ENCODE peak calls at places on chromosomes 13 and 19, in ten cellular contexts. One of them, this sample, is unnamed.

GRCh38 chr13:24071423-24072075 is 89.0 kb upstream of the SPATA13 start:
- DNase-seq in A549: no peak
- DNase-seq in tibial nerve: no peak
- DNase-seq in activated B cell treated with CpG ODN at 0.5 μM for 24 hours: no peak
- DNase-seq in mucosa of descending colon: no peak
- DNase-seq in thoracic aorta: no peak
- DNase-seq in psoas muscle: no peak
- DNase-seq in GM12865: no peak
- DNase-seq in HFF-Myc: peak; percentile 42
- DNase-seq in foreskin fibroblast: peak; percentile 82
- DNase-seq in this sample: no peak

GRCh38 chr19:2722541-2723344 is 1.6 kb upstream of the DIRAS1 start:
- DNase-seq in mucosa of descending colon: no peak
- DNase-seq in thoracic aorta: peak; percentile 65
- DNase-seq in foreskin fibroblast: peak; percentile 92
- DNase-seq in psoas muscle: peak; percentile 81
- DNase-seq in activated B cell treated with CpG ODN at 0.5 μM for 24 hours: no peak
- DNase-seq in A549: peak; percentile 67
- DNase-seq in HFF-Myc: no peak
- DNase-seq in tibial nerve: peak; percentile 17
- DNase-seq in GM12865: no peak
- DNase-seq in this sample: no peak

GRCh38 chr13:32720026-32720425 is 133.8 kb downstream of the PDS5B start:
- DNase-seq in tibial nerve: no peak
- DNase-seq in psoas muscle: no peak
- DNase-seq in mucosa of descending colon: no peak
- DNase-seq in GM12865: no peak
- DNase-seq in activated B cell treated with CpG ODN at 0.5 μM for 24 hours: no peak
- DNase-seq in A549: no peak
- DNase-seq in thoracic aorta: no peak
- DNase-seq in foreskin fibroblast: peak; percentile 11
- DNase-seq in HFF-Myc: no peak
- DNase-seq in this sample: no peak

GRCh38 chr19:46373573-46374359 is 26.9 kb downstream of the PPP5C start:
- DNase-seq in activated B cell treated with CpG ODN at 0.5 μM for 24 hours: no peak
- DNase-seq in GM12865: no peak
- DNase-seq in psoas muscle: peak; percentile 80
- DNase-seq in foreskin fibroblast: peak; percentile 78
- DNase-seq in mucosa of descending colon: peak; percentile 93
- DNase-seq in HFF-Myc: no peak
- DNase-seq in thoracic aorta: peak; percentile 57
- DNase-seq in A549: peak; percentile 88
- DNase-seq in tibial nerve: no peak
- DNase-seq in this sample: no peak

GRCh38 chr13:106343831-106344230 is 191.6 kb downstream of the EFNB2 start:
- DNase-seq in thoracic aorta: no peak
- DNase-seq in HFF-Myc: no peak
- DNase-seq in A549: no peak
- DNase-seq in GM12865: no peak
- DNase-seq in psoas muscle: no peak
- DNase-seq in activated B cell treated with CpG ODN at 0.5 μM for 24 hours: no peak
- DNase-seq in tibial nerve: no peak
- DNase-seq in mucosa of descending colon: no peak
- DNase-seq in foreskin fibroblast: no peak
- DNase-seq in this sample: no peak

GRCh38 chr13:62625214-62625613 is 1209.6 kb upstream of the PCDH20 start:
- DNase-seq in tibial nerve: no peak
- DNase-seq in thoracic aorta: no peak
- DNase-seq in activated B cell treated with CpG ODN at 0.5 μM for 24 hours: no peak
- DNase-seq in A549: no peak
- DNase-seq in GM12865: no peak
- DNase-seq in foreskin fibroblast: no peak
- DNase-seq in HFF-Myc: no peak
- DNase-seq in mucosa of descending colon: no peak
- DNase-seq in psoas muscle: no peak
- DNase-seq in this sample: no peak

GRCh38 chr19:50332014-50332263 is 2.8 kb upstream of the KCNC3 start:
- DNase-seq in tibial nerve: no peak
- DNase-seq in thoracic aorta: no peak
- DNase-seq in foreskin fibroblast: no peak
- DNase-seq in activated B cell treated with CpG ODN at 0.5 μM for 24 hours: no peak
- DNase-seq in psoas muscle: no peak
- DNase-seq in mucosa of descending colon: peak; percentile 50
- DNase-seq in HFF-Myc: no peak
- DNase-seq in A549: no peak
- DNase-seq in GM12865: peak; percentile 19
- DNase-seq in this sample: no peak

GRCh38 chr19:36837525-36837901 is 674 bp downstream of the ZNF790 start:
- DNase-seq in psoas muscle: no peak
- DNase-seq in GM12865: no peak
- DNase-seq in activated B cell treated with CpG ODN at 0.5 μM for 24 hours: no peak
- DNase-seq in HFF-Myc: no peak
- DNase-seq in foreskin fibroblast: no peak
- DNase-seq in tibial nerve: no peak
- DNase-seq in thoracic aorta: no peak
- DNase-seq in mucosa of descending colon: no peak
- DNase-seq in A549: no peak
- DNase-seq in this sample: no peak

GRCh38 chr19:7526093-7526929 is 3.9 kb downstream of the MCOLN1 start:
- DNase-seq in foreskin fibroblast: no peak
- DNase-seq in mucosa of descending colon: no peak
- DNase-seq in tibial nerve: no peak
- DNase-seq in A549: no peak
- DNase-seq in HFF-Myc: no peak
- DNase-seq in activated B cell treated with CpG ODN at 0.5 μM for 24 hours: no peak
- DNase-seq in psoas muscle: no peak
- DNase-seq in thoracic aorta: no peak
- DNase-seq in GM12865: no peak
- DNase-seq in this sample: no peak

DNA sequence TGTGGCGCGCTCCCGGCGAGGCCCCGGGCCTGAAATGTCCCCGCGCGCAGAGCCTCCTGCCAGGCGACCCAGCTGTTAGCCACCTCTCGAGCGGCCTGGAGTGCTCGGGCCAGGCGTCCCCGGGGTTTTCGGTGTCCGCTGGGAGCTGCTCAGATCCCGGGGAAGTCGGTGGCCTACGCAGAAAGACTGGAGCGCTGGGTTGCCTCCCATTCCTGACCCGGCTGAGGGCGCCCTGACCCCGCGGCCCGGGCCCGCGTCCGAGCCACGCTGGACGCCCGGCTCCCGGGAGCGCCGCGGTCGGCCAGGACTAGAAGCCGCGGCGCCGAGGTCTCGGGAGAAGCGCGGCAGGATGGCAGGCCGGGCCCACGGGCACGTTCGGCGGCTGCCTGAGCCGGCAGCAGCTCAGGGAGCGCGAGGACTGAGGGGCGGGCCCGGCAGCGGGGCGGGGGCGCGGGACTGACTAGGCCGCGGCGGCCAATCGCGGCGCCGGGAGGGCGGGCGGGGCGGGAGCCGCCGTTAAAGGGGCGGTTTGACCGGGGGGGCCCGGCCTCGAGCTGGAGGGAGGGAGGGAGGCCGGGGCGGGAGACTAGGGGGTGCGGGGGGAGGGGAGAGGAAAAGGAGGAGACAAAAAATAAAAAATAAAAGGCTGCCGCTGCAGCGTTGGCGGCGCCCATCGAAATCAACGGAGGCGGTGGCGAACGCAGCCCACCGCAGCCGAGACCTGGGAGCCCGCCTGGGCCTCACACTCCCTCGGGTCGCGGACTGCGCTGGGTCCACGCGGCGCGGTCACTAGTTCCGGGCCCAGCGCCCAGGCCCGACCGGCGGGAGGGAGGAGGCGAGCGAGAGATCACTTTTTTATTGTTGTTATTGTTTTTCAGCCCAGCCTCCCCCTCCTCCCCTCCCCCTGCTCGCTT is 1.1 kb upstream of the ZIC2 start:
- DNase-seq in foreskin fibroblast: peak; percentile 82
- DNase-seq in mucosa of descending colon: peak; percentile 77
- DNase-seq in GM12865: peak; percentile 79
- DNase-seq in HFF-Myc: no peak
- DNase-seq in psoas muscle: peak; percentile 77
- DNase-seq in thoracic aorta: no peak
- DNase-seq in A549: no peak
- DNase-seq in tibial nerve: no peak
- DNase-seq in activated B cell treated with CpG ODN at 0.5 μM for 24 hours: no peak
- DNase-seq in this sample: no peak
- TF ChIP-seq CTCF in foreskin fibroblast: no peak
- TF ChIP-seq CTCF in mucosa of descending colon: no peak
- TF ChIP-seq CTCF in GM12865: no peak
- TF ChIP-seq CTCF in HFF-Myc: no peak
- TF ChIP-seq CTCF in psoas muscle: no peak
- TF ChIP-seq CTCF in thoracic aorta: no peak
- TF ChIP-seq CTCF in A549: no peak
- TF ChIP-seq CTCF in tibial nerve: no peak
- TF ChIP-seq CTCF in activated B cell treated with CpG ODN at 0.5 μM for 24 hours: no peak
- TF ChIP-seq CTCF in this sample: no peak

GRCh38 chr19:39386557-39386956 is 4.3 kb downstream of the PAF1 start:
- DNase-seq in GM12865: no peak
- DNase-seq in tibial nerve: no peak
- DNase-seq in thoracic aorta: no peak
- DNase-seq in HFF-Myc: no peak
- DNase-seq in mucosa of descending colon: no peak
- DNase-seq in psoas muscle: no peak
- DNase-seq in A549: no peak
- DNase-seq in activated B cell treated with CpG ODN at 0.5 μM for 24 hours: no peak
- DNase-seq in foreskin fibroblast: no peak
- DNase-seq in this sample: no peak

GRCh38 chr19:39389621-39390414 is 1.1 kb downstream of the PAF1 start:
- DNase-seq in foreskin fibroblast: no peak
- DNase-seq in tibial nerve: no peak
- DNase-seq in HFF-Myc: no peak
- DNase-seq in mucosa of descending colon: peak; percentile 43
- DNase-seq in psoas muscle: peak; percentile 51
- DNase-seq in thoracic aorta: no peak
- DNase-seq in GM12865: no peak
- DNase-seq in activated B cell treated with CpG ODN at 0.5 μM for 24 hours: no peak
- DNase-seq in A549: no peak
- DNase-seq in this sample: no peak

GRCh38 chr19:39388657-39389056 is 2.2 kb downstream of the PAF1 start:
- DNase-seq in psoas muscle: peak; percentile 8
- DNase-seq in A549: no peak
- DNase-seq in thoracic aorta: no peak
- DNase-seq in foreskin fibroblast: no peak
- DNase-seq in mucosa of descending colon: no peak
- DNase-seq in HFF-Myc: no peak
- DNase-seq in GM12865: no peak
- DNase-seq in tibial nerve: no peak
- DNase-seq in activated B cell treated with CpG ODN at 0.5 μM for 24 hours: no peak
- DNase-seq in this sample: no peak

GRCh38 chr19:39390759-39391592 is at the start of the genes MED29 and PAF1:
- DNase-seq in mucosa of descending colon: peak; percentile 98
- DNase-seq in thoracic aorta: peak; percentile 95
- DNase-seq in activated B cell treated with CpG ODN at 0.5 μM for 24 hours: peak; percentile 84
- DNase-seq in A549: peak; percentile 100
- DNase-seq in GM12865: peak; percentile 100
- DNase-seq in foreskin fibroblast: peak; percentile 100
- DNase-seq in psoas muscle: peak; percentile 99
- DNase-seq in tibial nerve: peak; percentile 99
- DNase-seq in HFF-Myc: peak; percentile 100
- DNase-seq in this sample: peak; percentile 99

GRCh38 chr19:39390460-39390758 is 497 bp downstream of the PAF1 start:
- DNase-seq in mucosa of descending colon: no peak
- DNase-seq in psoas muscle: no peak
- DNase-seq in HFF-Myc: no peak
- DNase-seq in activated B cell treated with CpG ODN at 0.5 μM for 24 hours: no peak
- DNase-seq in foreskin fibroblast: no peak
- DNase-seq in A549: peak; percentile 96
- DNase-seq in thoracic aorta: no peak
- DNase-seq in tibial nerve: no peak
- DNase-seq in GM12865: no peak
- DNase-seq in this sample: no peak
- TF ChIP-seq CTCF in mucosa of descending colon: no peak
- TF ChIP-seq CTCF in psoas muscle: no peak
- TF ChIP-seq CTCF in HFF-Myc: no peak
- TF ChIP-seq CTCF in activated B cell treated with CpG ODN at 0.5 μM for 24 hours: no peak
- TF ChIP-seq CTCF in foreskin fibroblast: no peak
- TF ChIP-seq CTCF in A549: no peak
- TF ChIP-seq CTCF in thoracic aorta: no peak
- TF ChIP-seq CTCF in tibial nerve: no peak
- TF ChIP-seq CTCF in GM12865: no peak
- TF ChIP-seq CTCF in this sample: no peak

DNA sequence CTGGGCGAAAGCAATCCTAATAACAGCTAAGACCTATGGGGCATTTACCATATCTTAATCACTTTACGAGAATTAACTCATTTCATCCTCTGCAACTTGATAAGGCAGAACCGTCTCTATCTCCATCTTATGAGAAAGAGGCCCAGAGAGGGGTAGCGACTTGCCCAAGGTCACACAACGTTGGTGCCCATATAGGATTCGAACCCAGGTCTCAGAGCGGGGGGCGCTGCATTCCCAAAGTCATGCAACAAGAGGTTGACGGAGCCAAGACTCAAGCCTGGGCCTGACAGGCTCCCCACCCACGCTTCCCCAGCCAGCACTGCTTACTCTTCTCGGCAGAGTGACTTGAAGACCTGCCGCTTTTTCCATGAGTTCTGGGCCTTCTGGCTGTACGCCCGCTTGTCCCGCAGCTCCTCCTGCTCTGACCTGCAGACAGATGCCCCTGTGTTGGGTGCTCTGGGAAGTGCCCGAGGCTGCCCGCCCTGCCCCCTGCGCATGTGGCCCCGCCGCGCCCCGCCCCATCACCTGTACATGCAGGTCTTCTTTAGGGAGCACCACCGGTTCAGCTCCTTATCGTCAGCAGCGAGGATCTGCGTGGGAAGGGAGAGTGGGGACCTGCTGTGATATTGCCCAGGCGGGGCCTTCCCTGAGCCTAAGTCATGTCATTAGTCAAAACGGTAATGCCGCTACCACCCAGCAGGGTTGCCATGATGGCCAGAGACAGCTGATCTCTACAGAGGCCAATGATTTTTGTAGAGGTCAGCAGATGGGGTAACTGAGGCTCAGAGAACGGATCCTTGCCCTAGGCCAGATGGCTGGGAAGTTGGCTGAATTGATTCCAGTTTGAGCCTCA is 10.8 kb downstream of the KRI1 start:
- DNase-seq in psoas muscle: peak; percentile 46
- DNase-seq in mucosa of descending colon: no peak
- DNase-seq in foreskin fibroblast: no peak
- DNase-seq in thoracic aorta: no peak
- DNase-seq in HFF-Myc: no peak
- DNase-seq in A549: no peak
- DNase-seq in GM12865: no peak
- DNase-seq in activated B cell treated with CpG ODN at 0.5 μM for 24 hours: no peak
- DNase-seq in tibial nerve: no peak
- DNase-seq in this sample: no peak
- TF ChIP-seq CTCF in psoas muscle: no peak
- TF ChIP-seq CTCF in mucosa of descending colon: no peak
- TF ChIP-seq CTCF in foreskin fibroblast: no peak
- TF ChIP-seq CTCF in thoracic aorta: no peak
- TF ChIP-seq CTCF in HFF-Myc: peak; percentile 6
- TF ChIP-seq CTCF in A549: no peak
- TF ChIP-seq CTCF in GM12865: no peak
- TF ChIP-seq CTCF in activated B cell treated with CpG ODN at 0.5 μM for 24 hours: no peak
- TF ChIP-seq CTCF in tibial nerve: no peak
- TF ChIP-seq CTCF in this sample: peak; percentile 23

DNA sequence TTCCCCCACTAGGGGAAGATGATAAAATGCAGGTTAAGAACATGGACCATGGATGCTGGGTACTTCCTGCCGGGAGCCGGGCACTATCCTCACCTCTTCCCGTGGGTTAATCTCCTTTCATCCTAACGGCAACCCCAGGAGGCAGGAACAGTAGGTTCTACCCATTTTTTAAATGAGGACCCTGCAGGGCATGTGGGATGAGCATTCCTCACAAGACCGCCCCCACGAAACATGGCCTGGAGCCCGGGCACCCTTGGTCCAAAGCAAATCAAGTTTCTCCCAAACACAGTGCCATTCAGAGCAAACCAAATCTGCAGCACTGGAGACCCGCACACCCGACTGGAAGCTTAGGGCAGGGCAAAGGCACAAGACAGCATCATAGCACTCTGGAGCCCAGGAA is 35.4 kb downstream of the COL4A2 start:
- DNase-seq in HFF-Myc: no peak
- DNase-seq in GM12865: no peak
- DNase-seq in thoracic aorta: no peak
- DNase-seq in mucosa of descending colon: no peak
- DNase-seq in tibial nerve: no peak
- DNase-seq in foreskin fibroblast: no peak
- DNase-seq in psoas muscle: no peak
- DNase-seq in activated B cell treated with CpG ODN at 0.5 μM for 24 hours: no peak
- DNase-seq in A549: no peak
- DNase-seq in this sample: no peak
- TF ChIP-seq CTCF in HFF-Myc: no peak
- TF ChIP-seq CTCF in GM12865: no peak
- TF ChIP-seq CTCF in thoracic aorta: no peak
- TF ChIP-seq CTCF in mucosa of descending colon: no peak
- TF ChIP-seq CTCF in tibial nerve: no peak
- TF ChIP-seq CTCF in foreskin fibroblast: no peak
- TF ChIP-seq CTCF in psoas muscle: no peak
- TF ChIP-seq CTCF in activated B cell treated with CpG ODN at 0.5 μM for 24 hours: no peak
- TF ChIP-seq CTCF in A549: no peak
- TF ChIP-seq CTCF in this sample: no peak

This sample was measured in GM12864.